ENCODE peak calls at places on chromosome 1, in four cellular contexts. W, B, J and P are unnamed samples.

GRCh38 chr1:184157396-184157747 is 105.8 kb downstream of the TSEN15 start:
- DNase-seq in W (no peak), B (no peak), J (no peak), P (no peak)

GRCh38 chr1:115133440-115133839 is 44.1 kb upstream of the TSPAN2 start:
- DNase-seq in W (no peak), B (no peak), J (no peak), P (no peak)

GRCh38 chr1:204345941-204346678 is 13.6 kb downstream of the PLEKHA6 start:
- DNase-seq in W (no peak), B (no peak), J (no peak), P (no peak)

GRCh38 chr1:8078176-8078671 is 52.1 kb upstream of the ERRFI1 start:
- DNase-seq in W (no peak), B (no peak), J (no peak), P (peak)

GRCh38 chr1:168481586-168481985 is 62.2 kb downstream of the XCL2 start:
- DNase-seq in W (no peak), B (no peak), J (no peak), P (no peak)

GRCh38 chr1:184622136-184622823 is 132.4 kb downstream of the EDEM3 start:
- DNase-seq in W (no peak), B (no peak), J (peak), P (no peak)

GRCh38 chr1:211935448-211935970 is 99.8 kb downstream of the INTS7 start:
- DNase-seq in W (no peak), B (no peak), J (no peak), P (no peak)

GRCh38 chr1:202577381-202577780 is 132.9 kb downstream of the SYT2 start:
- DNase-seq in W (no peak), B (no peak), J (no peak), P (no peak)

GRCh38 chr1:246153796-246154212 is 353.3 kb downstream of the SMYD3 start:
- DNase-seq in W (no peak), B (no peak), J (no peak), P (no peak)